ENCODE peak calls at places on chromosomes 5 and 9, in nine cellular contexts. E, H, T, C, X, Y, L, S and W are unnamed samples.

GRCh38 chr5:54087436-54087835 is 222.9 kb downstream of the ARL15 start:
- DNase-seq in Y (peak; percentile 48), X (no peak), L (no peak), E (no peak), C (no peak), H (no peak), T (no peak), S (no peak), W (no peak)

GRCh38 chr9:109499631-109500120 is 1.6 kb upstream of the PTPN3 start:
- DNase-seq in H (no peak), S (peak; percentile 3), X (no peak), T (no peak), Y (peak; percentile 22), L (no peak), C (no peak), E (peak; percentile 64), W (no peak)

GRCh38 chr5:72204946-72205345 is 97.7 kb downstream of the MAP1B start:
- DNase-seq in X (no peak), C (no peak), T (no peak), H (no peak), Y (no peak), S (no peak), E (no peak), L (no peak), W (no peak)

GRCh38 chr9:136484153-136485048 is 1.6 kb upstream of the SEC16A start:
- DNase-seq in E (no peak), C (peak; percentile 16), S (no peak), Y (no peak), L (no peak), X (no peak), H (no peak), T (no peak), W (no peak)

GRCh38 chr9:6243746-6244145 is 28.1 kb downstream of the IL33 start:
- DNase-seq in L (no peak), E (no peak), T (no peak), C (peak; percentile 17), S (no peak), Y (peak; percentile 22), X (no peak), H (peak; percentile 15), W (no peak)

GRCh38 chr9:134367796-134368490 is 41.7 kb downstream of the RXRA start:
- DNase-seq in X (no peak), S (no peak), Y (no peak), E (no peak), T (no peak), H (no peak), L (no peak), C (no peak), W (no peak)

GRCh38 chr5:38695021-38695961 is 138.8 kb upstream of the LIFR start:
- DNase-seq in E (no peak), H (no peak), Y (no peak), T (no peak), L (no peak), S (no peak), C (no peak), X (no peak), W (no peak)

GRCh38 chr5:13606051-13606450 is 338.4 kb downstream of the DNAH5 start:
- DNase-seq in T (no peak), E (no peak), X (no peak), H (no peak), L (no peak), Y (no peak), S (no peak), C (no peak), W (no peak)

GRCh38 chr5:149610583-149611250 is 29.4 kb downstream of the ARHGEF37 start:
- DNase-seq in L (no peak), T (no peak), X (no peak), E (no peak), S (no peak), H (no peak), Y (no peak), C (no peak), W (no peak)

GRCh38 chr5:179146277-179146676 is 86.1 kb downstream of the ZNF354C start:
- DNase-seq in E (no peak), Y (no peak), H (no peak), S (no peak), T (peak; percentile 5), X (no peak), L (no peak), C (peak; percentile 59), W (no peak)

GRCh38 chr5:142901476-142902187 is 131.5 kb downstream of the ARHGAP26 start:
- DNase-seq in C (no peak), X (no peak), L (no peak), T (no peak), E (no peak), Y (no peak), S (no peak), H (no peak), W (no peak)

GRCh38 chr9:134960701-134961181 is 43.0 kb upstream of the FCN1 start:
- DNase-seq in H (no peak), L (no peak), T (no peak), C (no peak), E (no peak), X (peak; percentile 6), S (no peak), Y (no peak), W (no peak)